ENCODE peak calls at places on chromosomes 3 and 15, in four cellular contexts. One of them, this sample, is unnamed.

GRCh38 chr15:85704720-85705119 is 90.0 kb downstream of the KLHL25 start:
- DNase-seq in uterus: peak
- DNase-seq in psoas muscle: no peak
- DNase-seq in breast epithelium: no peak
- DNase-seq in this sample: no peak

GRCh38 chr15:85672338-85673097 is 122.2 kb downstream of the KLHL25 start:
- DNase-seq in uterus: no peak
- DNase-seq in psoas muscle: no peak
- DNase-seq in breast epithelium: no peak
- DNase-seq in this sample: no peak

GRCh38 chr3:40096561-40097506 is 212.7 kb upstream of the EIF1B start:
- DNase-seq in uterus: no peak
- DNase-seq in psoas muscle: no peak
- DNase-seq in breast epithelium: no peak
- DNase-seq in this sample: no peak

GRCh38 chr3:49673715-49674490 is at the start of gene APEH:
- DNase-seq in uterus: peak
- DNase-seq in psoas muscle: peak
- DNase-seq in breast epithelium: peak
- DNase-seq in this sample: peak

GRCh38 chr15:40999190-40999589 is 45.9 kb downstream of the CHAC1 start:
- DNase-seq in uterus: no peak
- DNase-seq in psoas muscle: no peak
- DNase-seq in breast epithelium: no peak
- DNase-seq in this sample: no peak

GRCh38 chr15:51982013-51982769 is 10.6 kb upstream of the LEO1 start:
- DNase-seq in uterus: peak
- DNase-seq in psoas muscle: peak
- DNase-seq in breast epithelium: no peak
- DNase-seq in this sample: no peak

GRCh38 chr3:25441234-25441856 is 13.3 kb downstream of the RARB start:
- DNase-seq in uterus: no peak
- DNase-seq in psoas muscle: peak
- DNase-seq in breast epithelium: no peak
- DNase-seq in this sample: no peak

GRCh38 chr3:120450261-120450913 is 405 bp downstream of the FSTL1 start:
- DNase-seq in uterus: peak
- DNase-seq in psoas muscle: peak
- DNase-seq in breast epithelium: peak
- DNase-seq in this sample: no peak

GRCh38 chr3:10090181-10090580 is 17.9 kb downstream of the FANCD2OS start:
- DNase-seq in uterus: no peak
- DNase-seq in psoas muscle: no peak
- DNase-seq in breast epithelium: no peak
- DNase-seq in this sample: no peak

GRCh38 chr3:71311320-71312046 is 272.0 kb downstream of the FOXP1 start:
- DNase-seq in uterus: no peak
- DNase-seq in psoas muscle: no peak
- DNase-seq in breast epithelium: no peak
- DNase-seq in this sample: no peak

GRCh38 chr3:119257111-119257510 is 16.4 kb upstream of the B4GALT4 start:
- DNase-seq in uterus: no peak
- DNase-seq in psoas muscle: no peak
- DNase-seq in breast epithelium: no peak
- DNase-seq in this sample: no peak

GRCh38 chr3:149621218-149622005 is 36.4 kb downstream of the WWTR1 start:
- DNase-seq in uterus: no peak
- DNase-seq in psoas muscle: no peak
- DNase-seq in breast epithelium: no peak
- DNase-seq in this sample: peak

GRCh38 chr15:68939501-68939900 is 9.2 kb downstream of the SPESP1 start:
- DNase-seq in uterus: no peak
- DNase-seq in psoas muscle: no peak
- DNase-seq in breast epithelium: no peak
- DNase-seq in this sample: no peak

GRCh38 chr15:68930268-68931022 is at the start of gene SPESP1:
- DNase-seq in uterus: peak
- DNase-seq in psoas muscle: peak
- DNase-seq in breast epithelium: no peak
- DNase-seq in this sample: no peak

DNA sequence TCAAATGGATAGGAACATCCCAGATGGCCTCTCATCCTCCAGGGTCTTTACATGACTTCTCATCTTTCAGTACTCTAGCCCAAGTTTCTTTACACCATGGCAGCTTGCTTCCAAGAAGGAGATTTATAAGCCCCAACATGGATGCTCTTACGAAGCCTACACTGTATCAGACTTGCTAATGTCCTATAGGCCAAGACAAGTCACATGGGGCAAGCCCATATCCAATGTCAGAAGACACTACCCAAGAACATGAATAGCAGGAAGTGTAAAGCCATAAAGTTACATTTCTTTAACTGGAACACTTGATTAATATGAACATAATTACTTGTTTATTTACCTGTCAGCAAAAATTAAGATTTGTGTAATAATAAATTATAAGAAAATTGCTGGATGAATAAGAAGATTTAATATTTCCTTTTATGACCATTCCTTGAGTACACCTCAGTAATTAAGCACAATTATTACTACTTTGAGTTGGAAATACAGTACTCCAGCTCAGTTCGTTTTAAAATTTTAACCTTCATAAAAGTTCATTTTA is 5.1 kb downstream of the SPESP1 start:
- DNase-seq in uterus: no peak
- DNase-seq in psoas muscle: no peak
- DNase-seq in breast epithelium: no peak
- DNase-seq in this sample: no peak
- H3K4me3 ChIP-seq in uterus: no peak
- H3K4me3 ChIP-seq in psoas muscle: no peak
- H3K4me3 ChIP-seq in breast epithelium: no peak
- H3K4me3 ChIP-seq in this sample: no peak

GRCh38 chr15:58279106-58279505 is 140.9 kb downstream of the AQP9 start:
- DNase-seq in uterus: no peak
- DNase-seq in psoas muscle: no peak
- DNase-seq in breast epithelium: no peak
- DNase-seq in this sample: no peak
- H3K4me3 ChIP-seq in uterus: no peak
- H3K4me3 ChIP-seq in psoas muscle: no peak
- H3K4me3 ChIP-seq in breast epithelium: no peak
- H3K4me3 ChIP-seq in this sample: no peak

DNA sequence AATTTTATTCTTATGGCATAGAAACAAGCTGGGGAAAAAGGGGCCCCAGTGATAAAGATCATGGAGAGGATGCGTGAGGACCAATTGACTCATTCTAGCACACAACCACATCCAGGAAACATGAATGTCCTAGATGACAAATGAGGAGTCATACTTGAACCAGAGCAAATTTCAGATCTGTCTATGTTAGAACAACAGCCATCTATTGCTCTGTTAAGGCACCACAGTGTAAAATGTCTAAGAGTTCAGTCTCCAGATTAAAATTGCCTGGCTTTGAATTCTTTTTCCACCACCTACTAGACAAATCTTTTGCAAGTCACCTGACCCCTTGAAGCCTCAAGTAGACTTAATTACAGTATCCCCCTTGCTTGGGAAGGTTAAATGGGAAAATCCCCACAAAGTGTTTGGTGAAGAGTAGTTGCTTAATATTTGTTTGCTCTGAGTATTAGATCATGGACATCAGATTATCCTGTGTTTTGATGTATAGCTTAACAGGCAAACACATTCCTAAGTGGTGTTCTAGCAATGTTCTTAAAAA is 258.7 kb upstream of the TGFBR2 start:
- DNase-seq in uterus: no peak
- DNase-seq in psoas muscle: no peak
- DNase-seq in breast epithelium: no peak
- DNase-seq in this sample: peak
- H3K4me3 ChIP-seq in uterus: no peak
- H3K4me3 ChIP-seq in psoas muscle: no peak
- H3K4me3 ChIP-seq in breast epithelium: no peak
- H3K4me3 ChIP-seq in this sample: no peak

DNA sequence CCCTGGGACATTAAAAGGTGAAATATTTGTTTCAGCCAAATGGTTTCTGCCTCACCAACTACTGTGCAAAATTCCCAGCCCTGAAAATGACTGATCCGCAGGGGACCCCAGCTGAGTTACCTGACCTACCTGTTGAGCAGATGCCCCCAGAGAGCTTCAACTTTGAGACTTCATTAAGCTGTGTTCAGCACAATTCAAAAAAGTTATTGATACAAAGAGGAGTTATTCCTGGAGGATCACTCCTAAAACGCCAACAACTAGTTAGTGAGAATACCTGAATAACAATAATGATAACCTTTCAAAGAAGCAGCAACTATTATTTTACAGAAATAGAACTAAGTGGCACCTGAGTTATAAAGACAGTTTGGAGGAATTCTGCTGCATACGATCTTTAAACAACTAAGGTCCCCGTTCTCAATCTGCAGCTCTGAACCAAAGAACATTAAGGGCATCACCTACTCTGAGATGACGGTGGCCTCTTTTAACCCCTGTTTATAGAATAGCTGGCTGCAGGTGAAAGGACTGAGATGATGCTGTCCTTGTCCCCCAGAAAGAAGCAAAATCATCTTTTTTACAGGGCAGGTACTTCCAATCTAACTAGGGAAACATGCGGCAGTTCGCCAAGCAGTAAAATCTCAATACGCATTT is 659 bp downstream of the GADL1 start:
- DNase-seq in uterus: no peak
- DNase-seq in psoas muscle: no peak
- DNase-seq in breast epithelium: no peak
- DNase-seq in this sample: no peak
- H3K4me3 ChIP-seq in uterus: peak
- H3K4me3 ChIP-seq in psoas muscle: peak
- H3K4me3 ChIP-seq in breast epithelium: peak
- H3K4me3 ChIP-seq in this sample: peak

This sample was measured in kidney epithelial cell.